ENCODE peak calls at places on chromosomes 1 and 21, in eight cellular contexts. H is K562, S is tibial artery, I is AG04450, Q is stomach, A is endodermal cell, L is transverse colon, U is heart right ventricle. E is an unnamed sample.

GRCh38 chr1:159141584-159142518 is 29.6 kb upstream of the CADM3 start:
- DNase-seq in H (peak), S (no peak), I (no peak), Q (no peak), A (peak), L (no peak), U (no peak), E (no peak)

GRCh38 chr1:181490740-181491712 is 7.7 kb downstream of the CACNA1E start:
- DNase-seq in H (no peak), S (no peak), I (no peak), Q (no peak), A (peak), L (no peak), U (peak), E (no peak)

GRCh38 chr21:31132574-31133242 is 94.4 kb upstream of the KRTAP19-8 start:
- DNase-seq in H (no peak), S (no peak), I (no peak), Q (no peak), A (no peak), L (peak), U (no peak), E (no peak)

GRCh38 chr1:225651872-225652725 is 824 bp downstream of the ENAH start:
- DNase-seq in H (no peak), S (no peak), I (no peak), Q (no peak), A (peak), L (no peak), U (peak), E (no peak)

GRCh38 chr1:30681782-30682181 is 41.6 kb downstream of the MATN1 start:
- DNase-seq in H (no peak), S (peak), I (no peak), Q (no peak), A (peak), L (no peak), U (no peak), E (no peak)

GRCh38 chr1:40768146-40768990 is 15.2 kb upstream of the KCNQ4 start:
- DNase-seq in H (no peak), S (no peak), I (no peak), Q (no peak), A (no peak), L (no peak), U (no peak), E (no peak)

GRCh38 chr1:84712288-84712874 is 22.1 kb upstream of the SSX2IP start:
- DNase-seq in H (peak), S (no peak), I (peak), Q (no peak), A (no peak), L (no peak), U (no peak), E (no peak)

GRCh38 chr1:199956005-199956404 is 71.5 kb upstream of the NR5A2 start:
- DNase-seq in H (no peak), S (no peak), I (no peak), Q (no peak), A (no peak), L (peak), U (no peak), E (no peak)

GRCh38 chr21:46409641-46410406 is 48.9 kb upstream of the DIP2A start:
- DNase-seq in H (no peak), S (no peak), I (no peak), Q (no peak), A (no peak), L (no peak), U (no peak), E (no peak)

GRCh38 chr1:222256058-222256457 is 291.8 kb downstream of the HHIPL2 start:
- DNase-seq in H (no peak), S (no peak), I (no peak), Q (no peak), A (no peak), L (no peak), U (no peak), E (no peak)

GRCh38 chr1:230550428-230550827 is 91.9 kb upstream of the COG2 start:
- DNase-seq in H (no peak), S (no peak), I (no peak), Q (no peak), A (no peak), L (no peak), U (no peak), E (no peak)

GRCh38 chr21:46112731-46113215 is 14.9 kb downstream of the COL6A2 start:
- DNase-seq in H (no peak), S (no peak), I (no peak), Q (peak), A (no peak), L (peak), U (peak), E (no peak)

GRCh38 chr1:19704247-19705113 is 39.8 kb downstream of the HTR6 start:
- DNase-seq in H (peak), S (peak), I (peak), Q (peak), A (peak), L (peak), U (peak), E (no peak)

GRCh38 chr1:8217011-8217711 is 100.8 kb upstream of the SLC45A1 start:
- DNase-seq in H (no peak), S (no peak), I (no peak), Q (peak), A (peak), L (peak), U (no peak), E (no peak)

GRCh38 chr1:168084396-168085231 is 52.1 kb downstream of the GPR161 start:
- DNase-seq in H (peak), S (peak), I (no peak), Q (peak), A (peak), L (peak), U (peak), E (peak)

GRCh38 chr1:56524263-56524662 is 55.1 kb downstream of the PLPP3 start:
- DNase-seq in H (no peak), S (no peak), I (no peak), Q (no peak), A (no peak), L (no peak), U (no peak), E (no peak)

GRCh38 chr1:167631987-167632680 is 2.1 kb downstream of the RCSD1 start:
- DNase-seq in H (peak), S (no peak), I (no peak), Q (no peak), A (peak), L (peak), U (no peak), E (peak)

GRCh38 chr1:97334454-97334853 is 586.4 kb downstream of the DPYD start:
- DNase-seq in H (no peak), S (no peak), I (peak), Q (no peak), A (no peak), L (no peak), U (no peak), E (no peak)

GRCh38 chr1:43887748-43888147 is 45.9 kb upstream of the ARTN start:
- DNase-seq in H (no peak), S (no peak), I (no peak), Q (no peak), A (no peak), L (no peak), U (no peak), E (no peak)

GRCh38 chr1:210250998-210251679 is 18.5 kb downstream of the SERTAD4 start:
- DNase-seq in H (no peak), S (peak), I (no peak), Q (peak), A (peak), L (peak), U (peak), E (no peak)

GRCh38 chr21:34589511-34590282 is 25.2 kb downstream of the RCAN1 start:
- DNase-seq in H (no peak), S (no peak), I (no peak), Q (no peak), A (peak), L (no peak), U (no peak), E (no peak)

GRCh38 chr1:177927021-177927596 is 42.7 kb downstream of the SEC16B start:
- DNase-seq in H (no peak), S (no peak), I (peak), Q (no peak), A (no peak), L (no peak), U (no peak), E (no peak)

GRCh38 chr1:113579256-113580018 is 179.8 kb downstream of the PHTF1 start:
- DNase-seq in H (no peak), S (no peak), I (no peak), Q (no peak), A (no peak), L (no peak), U (no peak), E (no peak)

GRCh38 chr1:77347646-77348045 is 65.8 kb downstream of the AK5 start:
- DNase-seq in H (peak), S (no peak), I (peak), Q (no peak), A (no peak), L (no peak), U (no peak), E (no peak)

GRCh38 chr1:239893127-239893731 is 198.5 kb upstream of the FMN2 start:
- DNase-seq in H (no peak), S (no peak), I (no peak), Q (no peak), A (no peak), L (no peak), U (no peak), E (no peak)

GRCh38 chr1:26848947-26849774 is 13.8 kb upstream of the SFN start:
- DNase-seq in H (no peak), S (peak), I (no peak), Q (peak), A (no peak), L (peak), U (no peak), E (no peak)

GRCh38 chr1:52662645-52663313 is 29.8 kb downstream of the SHISAL2A start:
- DNase-seq in H (no peak), S (no peak), I (no peak), Q (no peak), A (peak), L (no peak), U (no peak), E (no peak)

GRCh38 chr1:75615664-75616435 is 4.9 kb upstream of the SLC44A5 start:
- DNase-seq in H (peak), S (no peak), I (no peak), Q (peak), A (peak), L (peak), U (peak), E (no peak)

GRCh38 chr1:62438163-62438562 is 1.3 kb downstream of the USP1 start:
- DNase-seq in H (peak), S (no peak), I (no peak), Q (no peak), A (no peak), L (no peak), U (no peak), E (no peak)

GRCh38 chr1:43934279-43934985 is 831 bp downstream of the ARTN start:
- DNase-seq in H (peak), S (no peak), I (no peak), Q (peak), A (peak), L (peak), U (peak), E (no peak)

GRCh38 chr1:174656409-174657059 is 208.8 kb downstream of the GPR52 start:
- DNase-seq in H (no peak), S (no peak), I (no peak), Q (no peak), A (no peak), L (no peak), U (no peak), E (no peak)

GRCh38 chr21:25572895-25573310 is 34.4 kb downstream of the MRPL39 start:
- DNase-seq in H (no peak), S (no peak), I (no peak), Q (no peak), A (no peak), L (no peak), U (no peak), E (no peak)

GRCh38 chr1:57450981-57451380 is 27.1 kb upstream of the DAB1 start:
- DNase-seq in H (no peak), S (no peak), I (no peak), Q (no peak), A (peak), L (no peak), U (no peak), E (no peak)

GRCh38 chr1:19122668-19123067 is 87.4 kb downstream of the UBR4 start:
- DNase-seq in H (no peak), S (no peak), I (no peak), Q (peak), A (peak), L (peak), U (peak), E (no peak)

GRCh38 chr1:203037509-203038190 is 11.4 kb downstream of the PPFIA4 start:
- DNase-seq in H (no peak), S (peak), I (no peak), Q (no peak), A (peak), L (no peak), U (no peak), E (no peak)

GRCh38 chr1:186838380-186839076 is 9.8 kb downstream of the PLA2G4A start:
- DNase-seq in H (no peak), S (no peak), I (no peak), Q (no peak), A (no peak), L (no peak), U (no peak), E (no peak)

GRCh38 chr21:17949395-17949794 is 130.2 kb upstream of the C21orf91 start:
- DNase-seq in H (no peak), S (no peak), I (no peak), Q (no peak), A (no peak), L (no peak), U (no peak), E (no peak)

GRCh38 chr1:226890331-226891108 is 20.1 kb downstream of the PSEN2 start:
- DNase-seq in H (no peak), S (peak), I (no peak), Q (no peak), A (no peak), L (no peak), U (no peak), E (no peak)

GRCh38 chr1:57118948-57119637 is 153.3 kb upstream of the C8B start:
- DNase-seq in H (no peak), S (no peak), I (no peak), Q (no peak), A (no peak), L (no peak), U (no peak), E (no peak)

GRCh38 chr1:244273845-244274619 is 177.7 kb downstream of the ADSS2 start:
- DNase-seq in H (peak), S (peak), I (peak), Q (peak), A (peak), L (peak), U (peak), E (no peak)
- H3K27ac ChIP-seq in H (peak), S (peak), I (peak), Q (peak), A (no peak), L (peak), U (no peak), E (peak)

DNA sequence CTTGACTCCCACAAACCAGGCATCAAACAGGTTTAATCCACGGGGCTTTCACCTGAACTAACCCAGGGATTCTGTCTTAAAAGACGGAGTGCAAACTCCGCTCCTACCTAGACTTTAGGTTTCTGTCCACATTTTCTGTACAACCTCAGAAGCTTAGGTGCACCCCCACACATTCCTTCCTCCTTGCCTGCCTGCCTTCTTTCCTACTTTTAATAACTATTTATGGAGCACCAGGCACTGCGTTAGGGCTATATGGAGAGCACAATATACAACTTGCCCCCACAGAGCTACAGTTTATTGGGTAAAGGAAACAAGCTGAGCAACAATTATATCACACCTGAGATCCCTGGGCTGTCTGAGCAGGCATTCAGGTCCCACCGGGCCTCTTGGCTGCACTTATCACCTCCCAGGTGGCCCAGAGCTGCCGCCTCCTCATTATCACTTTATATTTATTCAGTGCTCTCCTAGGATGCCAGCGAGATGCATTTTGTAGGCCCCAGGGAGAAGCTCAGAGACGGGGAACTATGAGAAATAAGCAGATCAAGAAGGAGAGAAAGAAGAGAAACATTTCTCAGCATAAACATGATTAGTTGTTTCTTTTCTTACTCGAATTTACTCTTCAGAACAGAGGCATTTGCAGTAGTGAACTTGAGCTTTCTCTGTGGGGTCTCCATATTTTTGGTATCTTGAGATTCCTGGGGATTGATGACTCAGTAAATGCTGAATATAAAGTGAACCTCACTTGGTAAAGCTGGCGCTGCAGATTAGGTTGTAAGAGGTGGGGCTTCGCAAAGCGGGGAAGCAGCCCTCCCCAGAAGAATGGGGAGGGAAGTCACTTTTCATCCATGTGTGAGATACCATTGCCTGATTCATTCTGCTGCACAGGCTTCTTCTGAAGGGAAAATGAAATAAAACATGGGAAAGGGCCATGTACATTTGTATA is 63.9 kb downstream of the DNTTIP2 start:
- DNase-seq in H (peak), S (no peak), I (no peak), Q (no peak), A (peak), L (no peak), U (no peak), E (no peak)
- H3K27ac ChIP-seq in H (no peak), S (no peak), I (no peak), Q (no peak), A (peak), L (no peak), U (no peak), E (no peak)

GRCh38 chr1:164821648-164822047 is 262.7 kb downstream of the PBX1 start:
- DNase-seq in H (no peak), S (no peak), I (no peak), Q (no peak), A (no peak), L (no peak), U (no peak), E (no peak)

GRCh38 chr1:164824542-164824941 is 265.6 kb downstream of the PBX1 start:
- DNase-seq in H (no peak), S (no peak), I (no peak), Q (no peak), A (no peak), L (no peak), U (no peak), E (no peak)

DNA sequence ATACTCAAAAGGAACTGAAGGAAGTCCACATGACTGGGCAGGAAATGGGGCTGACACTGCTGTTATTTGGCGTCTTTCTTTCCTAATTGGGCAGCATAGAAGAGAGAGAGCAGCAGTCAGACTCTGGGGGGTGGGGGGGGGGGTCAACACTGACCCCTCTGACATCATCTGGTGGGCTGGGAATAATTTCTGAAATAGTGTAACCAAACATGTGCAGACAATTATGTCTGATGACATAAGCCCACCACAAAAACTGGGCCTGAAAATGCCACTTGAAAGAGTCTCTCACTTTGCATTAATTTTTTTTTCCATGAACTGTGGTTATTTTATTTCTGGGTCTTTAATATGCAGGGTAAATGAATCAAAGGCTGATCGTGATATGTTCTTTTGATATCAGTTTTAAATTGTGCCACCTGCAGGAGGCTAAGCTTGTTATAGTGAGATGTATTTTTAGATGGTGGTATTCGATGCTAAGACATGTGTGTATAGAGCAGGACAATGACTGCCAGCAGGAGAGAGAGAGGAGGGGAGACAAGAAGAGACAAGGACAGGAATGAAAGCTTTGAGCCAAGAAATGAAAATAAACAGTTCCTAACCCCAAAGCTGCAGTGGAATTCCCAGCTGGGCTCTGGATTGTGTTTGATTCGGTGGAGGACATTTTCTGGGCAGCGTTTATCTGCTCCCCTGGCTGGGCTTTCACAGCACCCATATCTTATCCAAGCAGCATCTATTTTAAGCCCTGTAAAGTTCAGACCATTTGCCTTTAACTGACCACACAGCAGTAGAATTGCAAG is 264.7 kb downstream of the PBX1 start:
- DNase-seq in H (no peak), S (no peak), I (peak), Q (no peak), A (no peak), L (peak), U (peak), E (no peak)
- H3K27ac ChIP-seq in H (no peak), S (peak), I (no peak), Q (peak), A (no peak), L (peak), U (no peak), E (peak)

DNA sequence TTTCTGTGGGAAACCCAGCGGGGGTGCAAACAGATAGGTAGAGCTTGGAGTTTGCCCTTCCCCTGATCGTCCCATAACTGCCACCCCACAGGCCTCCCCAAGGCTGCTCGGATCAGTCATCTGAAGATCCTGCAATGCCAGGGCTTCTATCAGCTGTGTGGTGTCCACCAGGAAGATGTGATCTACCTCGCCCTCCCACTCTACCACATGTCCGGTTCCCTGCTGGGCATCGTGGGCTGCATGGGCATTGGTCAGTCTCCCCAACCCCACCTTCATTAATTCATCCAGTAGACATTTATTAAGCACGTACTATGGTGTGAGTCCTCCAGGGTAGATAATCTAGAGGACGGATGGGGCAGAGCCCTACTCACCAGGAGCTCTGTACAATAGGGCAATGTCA is 1.8 kb downstream of the SLC27A3 start:
- DNase-seq in H (no peak), S (no peak), I (no peak), Q (no peak), A (no peak), L (no peak), U (no peak), E (no peak)
- H3K27ac ChIP-seq in H (no peak), S (peak), I (no peak), Q (no peak), A (no peak), L (no peak), U (no peak), E (peak)

E was measured in vagina.